ENCODE peak calls at places on chromosomes 7 and 10, in five cellular contexts. W is RWPE1; U is body of pancreas; H is GM12892; I is activated naive CD8-positive, alpha-beta T cell treated with anti-CD3 and anti-CD28 coated beads, Interleukin-2, amount 50 U/mL, for 24 hours. N is an unnamed sample.

GRCh38 chr7:94410471-94411466 is 16.1 kb downstream of the COL1A2 start:
- DNase-seq in U (no peak), H (no peak), I (no peak), W (no peak), N (no peak)

GRCh38 chr7:110994028-110994967 is 96.6 kb upstream of the LRRN3 start:
- DNase-seq in H (no peak), I (no peak), W (no peak), U (no peak), N (no peak)

GRCh38 chr10:61286695-61287094 is 166.5 kb downstream of the TMEM26 start:
- DNase-seq in U (no peak), H (no peak), W (no peak), I (no peak), N (no peak)

GRCh38 chr7:15684834-15685233 is 1.6 kb downstream of the MEOX2 start:
- DNase-seq in H (no peak), W (no peak), U (no peak), I (no peak), N (no peak)

GRCh38 chr7:1403844-1404404 is 55.3 kb downstream of the MICALL2 start:
- DNase-seq in I (no peak), W (no peak), H (no peak), U (no peak), N (no peak)

GRCh38 chr7:5773661-5774086 is 7.8 kb downstream of the RNF216 start:
- DNase-seq in U (peak), H (no peak), W (peak), I (peak), N (no peak)

GRCh38 chr10:43125274-43125845 is 12.9 kb upstream of the CSGALNACT2 start:
- DNase-seq in H (no peak), W (no peak), U (no peak), I (no peak), N (no peak)

GRCh38 chr10:60827791-60828488 is 49.7 kb downstream of the CDK1 start:
- DNase-seq in U (no peak), W (peak), H (no peak), I (no peak), N (no peak)

GRCh38 chr10:84076540-84077195 is 62.6 kb upstream of the GHITM start:
- DNase-seq in U (no peak), I (no peak), H (no peak), W (no peak), N (peak)

GRCh38 chr10:33136781-33137180 is 178.8 kb upstream of the ITGB1 start:
- DNase-seq in U (no peak), I (no peak), H (no peak), W (peak), N (no peak)

GRCh38 chr10:102675887-102676616 is 31.8 kb downstream of the TRIM8 start:
- DNase-seq in U (no peak), I (no peak), H (no peak), W (no peak), N (no peak)

GRCh38 chr7:129778770-129779601 is 167.5 kb downstream of the NRF1 start:
- DNase-seq in I (peak), U (peak), H (no peak), W (peak), N (no peak)

GRCh38 chr7:69859342-69859741 is 261.1 kb downstream of the AUTS2 start:
- DNase-seq in U (no peak), H (no peak), I (no peak), W (no peak), N (no peak)

GRCh38 chr10:80104066-80104926 is 25.8 kb downstream of the TMEM254 start:
- DNase-seq in H (peak), W (no peak), U (no peak), I (no peak), N (peak)

GRCh38 chr7:89757910-89758309 is 396.4 kb upstream of the STEAP1 start:
- DNase-seq in I (no peak), U (no peak), W (no peak), H (no peak), N (no peak)

GRCh38 chr10:124114696-124115095 is 21.3 kb upstream of the CHST15 start:
- DNase-seq in H (no peak), I (no peak), U (no peak), W (no peak), N (no peak)

GRCh38 chr10:98908868-98909267 is 326.8 kb downstream of the HPSE2 start:
- DNase-seq in U (no peak), W (no peak), H (no peak), I (no peak), N (no peak)

GRCh38 chr10:1364151-1364910 is 308.1 kb downstream of the WDR37 start:
- DNase-seq in H (no peak), W (peak), I (no peak), U (no peak), N (no peak)

GRCh38 chr10:378930-379704 is 243.9 kb downstream of the ZMYND11 start:
- DNase-seq in U (no peak), H (no peak), I (no peak), W (no peak), N (no peak)

N was measured in GM12891.